ENCODE peak calls at places on chromosomes 12 and 14, in seven cellular contexts. D is Right ventricle myocardium inferior; Y is AG04450; T is HuH-7.5; S is stimulated activated CD8-positive, alpha-beta memory T cell treated with anti-CD3 and anti-CD28 coated beads, Interleukin-15, amount 100 ng/mL, for 24 hours; L is CD4-positive, alpha-beta T cell; A is SK-MEL-5. N is an unnamed sample.

GRCh38 chr12:94207467-94208432 is 59.4 kb downstream of the PLXNC1 start:
- DNase-seq in T (no peak), D (no peak), S (no peak), L (no peak), A (no peak), Y (no peak), N (no peak)

GRCh38 chr12:102376251-102376747 is 104.1 kb downstream of the IGF1 start:
- DNase-seq in L (no peak), A (peak), T (no peak), D (no peak), Y (no peak), S (no peak), N (no peak)

GRCh38 chr12:10167588-10167987 is 4.3 kb downstream of the OLR1 start:
- DNase-seq in L (no peak), S (no peak), T (no peak), D (no peak), Y (no peak), A (no peak), N (no peak)

GRCh38 chr14:93231129-93231979 is 24.3 kb downstream of the UBR7 start:
- DNase-seq in T (no peak), A (peak), L (no peak), D (no peak), S (no peak), Y (no peak), N (no peak)

GRCh38 chr12:95986635-95987535 is 9.3 kb downstream of the HAL start:
- DNase-seq in A (no peak), Y (no peak), T (no peak), S (no peak), L (no peak), D (no peak), N (no peak)

GRCh38 chr14:65804752-65805473 is 392.4 kb downstream of the FUT8 start:
- DNase-seq in T (no peak), S (no peak), D (no peak), A (no peak), L (no peak), Y (no peak), N (no peak)

GRCh38 chr12:105077435-105077834 is 6.8 kb downstream of the ALDH1L2 start:
- DNase-seq in D (no peak), T (no peak), S (no peak), Y (no peak), A (no peak), L (no peak), N (no peak)

GRCh38 chr12:5745251-5745888 is 199.7 kb downstream of the ANO2 start:
- DNase-seq in S (peak), D (peak), A (peak), T (peak), Y (peak), L (peak), N (peak)

GRCh38 chr14:101150010-101150409 is 246.5 kb upstream of the RTL1 start:
- DNase-seq in L (no peak), A (no peak), D (no peak), S (no peak), T (no peak), Y (no peak), N (no peak)

GRCh38 chr12:47776471-47777143 is 3.6 kb downstream of the SLC48A1 start:
- DNase-seq in Y (no peak), T (no peak), D (no peak), S (no peak), A (no peak), L (no peak), N (no peak)

GRCh38 chr12:113119980-113120669 is 15.4 kb downstream of the RASAL1 start:
- DNase-seq in A (no peak), T (no peak), D (no peak), Y (no peak), L (no peak), S (no peak), N (no peak)

N was measured in omental fat pad.